ENCODE peak calls at places on chromosomes 4 and X, in nine cellular contexts. T is GDM1; V is stromal cell of bone marrow; A is HTR-8/SVneo; B is NCI-H1092 treated with DMSO at 0.1 percent for 48 hours; F is activated T-helper 1 cell treated with anti-CD3 and anti-CD28 coated beads, Interleukin-2, amount 50 U/mL, for 16 hours; H is GM19239; Y is Caco-2; X is cardiac muscle cell. K is an unnamed sample.

GRCh38 chrX:10190367-10190766 is 33.6 kb downstream of the CLCN4 start:
- DNase-seq in B (peak), V (peak), A (peak), T (peak), F (no peak), H (no peak), X (peak), Y (no peak), K (peak)

GRCh38 chr4:94961420-94961819 is 203.7 kb downstream of the BMPR1B start:
- DNase-seq in Y (no peak), B (no peak), X (no peak), F (no peak), A (no peak), V (peak), H (no peak), T (no peak), K (no peak)

GRCh38 chr4:6907658-6908191 is 1.9 kb upstream of the TBC1D14 start:
- DNase-seq in A (no peak), F (no peak), X (peak), H (no peak), Y (peak), T (no peak), B (peak), V (no peak), K (peak)

GRCh38 chrX:28010875-28011274 is 29.6 kb upstream of the DCAF8L1 start:
- DNase-seq in T (peak), F (no peak), H (no peak), V (no peak), B (no peak), X (no peak), Y (no peak), A (no peak), K (no peak)

GRCh38 chr4:36152712-36153111 is 91.6 kb downstream of the ARAP2 start:
- DNase-seq in F (no peak), V (no peak), T (no peak), A (no peak), H (no peak), X (no peak), Y (no peak), B (peak), K (no peak)

GRCh38 chrX:153635788-153636668 is 11.0 kb upstream of the DUSP9 start:
- DNase-seq in V (no peak), T (no peak), X (no peak), B (peak), F (no peak), Y (no peak), H (no peak), A (no peak), K (peak)

GRCh38 chr4:34181311-34181808 is 2063.0 kb downstream of the ARAP2 start:
- DNase-seq in T (no peak), A (peak), H (no peak), B (no peak), F (no peak), X (no peak), V (peak), Y (no peak), K (no peak)

GRCh38 chr4:18882468-18882867 is 860.9 kb upstream of the LCORL start:
- DNase-seq in A (peak), H (no peak), Y (peak), T (no peak), B (no peak), X (peak), F (no peak), V (peak), K (no peak)

GRCh38 chr4:78566834-78567501 is 15.4 kb downstream of the ANXA3 start:
- DNase-seq in F (no peak), X (no peak), T (no peak), Y (peak), B (no peak), V (no peak), A (no peak), H (no peak), K (no peak)

GRCh38 chrX:103877571-103877970 is 45.5 kb upstream of the RAB9B start:
- DNase-seq in X (no peak), Y (no peak), A (no peak), F (no peak), H (no peak), V (no peak), B (no peak), T (no peak), K (no peak)

GRCh38 chr4:10006604-10007435 is 14.5 kb downstream of the SLC2A9 start:
- DNase-seq in B (no peak), Y (no peak), F (no peak), X (no peak), V (peak), A (no peak), T (no peak), H (no peak), K (no peak)

GRCh38 chr4:154491341-154491679 is 289 bp downstream of the DCHS2 start:
- DNase-seq in B (no peak), V (no peak), F (no peak), H (peak), A (peak), X (peak), T (no peak), Y (no peak), K (no peak)

GRCh38 chr4:56147371-56147770 is 198.6 kb downstream of the CEP135 start:
- DNase-seq in F (no peak), A (no peak), H (no peak), B (no peak), V (no peak), X (no peak), Y (no peak), T (no peak), K (peak)

GRCh38 chr4:84498203-84499026 is 677 bp downstream of the NKX6-1 start:
- DNase-seq in V (no peak), B (no peak), Y (no peak), A (no peak), X (peak), H (no peak), F (no peak), T (no peak), K (peak)

GRCh38 chrX:133045986-133046385 is 50.9 kb downstream of the USP26 start:
- DNase-seq in T (no peak), A (no peak), X (peak), H (no peak), V (peak), B (peak), Y (no peak), F (no peak), K (no peak)

GRCh38 chr4:105276361-105276760 is 129.7 kb downstream of the TET2 start:
- DNase-seq in H (no peak), Y (no peak), X (no peak), A (no peak), T (no peak), B (no peak), F (no peak), V (no peak), K (no peak)

GRCh38 chr4:88792268-88792781 is 94.7 kb upstream of the NAP1L5 start:
- DNase-seq in A (peak), B (no peak), T (no peak), F (no peak), V (peak), H (no peak), X (no peak), Y (no peak), K (no peak)

GRCh38 chrX:72042860-72043248 is 88.9 kb downstream of the RTL5 start:
- DNase-seq in Y (no peak), V (no peak), F (no peak), X (no peak), H (no peak), T (no peak), A (no peak), B (no peak), K (no peak)

GRCh38 chr4:106541253-106541652 is 172.7 kb upstream of the GIMD1 start:
- DNase-seq in A (no peak), H (no peak), T (no peak), B (no peak), X (no peak), F (no peak), Y (no peak), V (peak), K (no peak)

GRCh38 chr4:25223770-25224375 is 10.0 kb upstream of the PI4K2B start:
- DNase-seq in F (no peak), Y (peak), B (no peak), A (no peak), H (no peak), V (no peak), T (no peak), X (no peak), K (peak)

GRCh38 chr4:39433878-39434492 is 24.7 kb downstream of the RPL9 start:
- DNase-seq in F (no peak), B (peak), A (no peak), V (no peak), Y (no peak), H (no peak), T (no peak), X (no peak), K (no peak)

GRCh38 chrX:134948333-134949241 is 42.2 kb upstream of the SMIM10 start:
- DNase-seq in T (no peak), H (no peak), X (peak), A (peak), F (no peak), B (no peak), Y (peak), V (peak), K (no peak)

GRCh38 chr4:6372649-6373525 is 99.5 kb downstream of the PPP2R2C start:
- DNase-seq in X (peak), B (peak), F (no peak), A (peak), T (peak), Y (peak), H (peak), V (no peak), K (peak)

GRCh38 chrX:17464196-17464595 is 89.2 kb downstream of the NHS start:
- DNase-seq in T (no peak), F (no peak), H (no peak), A (no peak), X (no peak), Y (no peak), V (no peak), B (no peak), K (no peak)

GRCh38 chrX:7263961-7264360 is 116.0 kb upstream of the PUDP start:
- DNase-seq in Y (no peak), B (no peak), T (no peak), F (no peak), V (peak), X (no peak), A (no peak), H (no peak), K (no peak)

GRCh38 chr4:70721747-70722146 is at the start of gene RUFY3:
- DNase-seq in H (no peak), F (no peak), B (peak), T (no peak), Y (no peak), A (peak), X (no peak), V (peak), K (no peak)

GRCh38 chrX:3141031-3141430 is 99.8 kb downstream of the ARSF start:
- DNase-seq in F (no peak), X (no peak), A (no peak), T (no peak), V (no peak), Y (no peak), B (no peak), H (no peak), K (no peak)

GRCh38 chr4:81564025-81564424 is 92.3 kb upstream of the RASGEF1B start:
- DNase-seq in F (no peak), B (no peak), V (no peak), H (no peak), A (no peak), Y (no peak), T (no peak), X (no peak), K (no peak)

GRCh38 chr4:181475781-181476180 is 767.4 kb upstream of the TENM3 start:
- DNase-seq in A (no peak), Y (no peak), F (no peak), T (no peak), H (no peak), B (no peak), V (no peak), X (peak), K (no peak)

GRCh38 chrX:115345654-115346014 is 56.1 kb downstream of the LUZP4 start:
- DNase-seq in V (no peak), T (no peak), B (no peak), H (no peak), X (peak), A (no peak), Y (no peak), F (no peak), K (no peak)

GRCh38 chr4:186249785-186250739 is 15.9 kb upstream of the F11 start:
- DNase-seq in X (no peak), H (no peak), A (no peak), T (no peak), F (no peak), B (no peak), V (no peak), Y (no peak), K (no peak)

GRCh38 chr4:158020175-158020574 is 152.7 kb downstream of the GASK1B start:
- DNase-seq in A (peak), T (no peak), Y (no peak), F (no peak), H (no peak), B (no peak), X (no peak), V (peak), K (peak)

GRCh38 chr4:14701896-14702295 is 300.4 kb upstream of the CPEB2 start:
- DNase-seq in B (no peak), F (no peak), A (no peak), T (no peak), X (no peak), V (no peak), H (no peak), Y (no peak), K (no peak)

GRCh38 chr4:41044165-41044564 is 170.2 kb downstream of the APBB2 start:
- DNase-seq in A (no peak), F (no peak), X (no peak), T (no peak), H (no peak), Y (no peak), V (no peak), B (no peak), K (no peak)

GRCh38 chr4:82983450-82983849 is 27.2 kb downstream of the LIN54 start:
- DNase-seq in X (no peak), T (no peak), H (no peak), V (no peak), B (no peak), A (no peak), Y (no peak), F (no peak), K (peak)

GRCh38 chr4:119189638-119190037 is 22.9 kb upstream of the USP53 start:
- DNase-seq in X (no peak), A (no peak), F (no peak), T (no peak), Y (no peak), V (no peak), B (no peak), H (no peak), K (no peak)